ENCODE peak calls at places on chromosomes 16 and 17, in six cellular contexts. Z is mesenchymal stem cell, M is lung, H is esophagus muscularis mucosa, F is IMR-90, U is dorsolateral prefrontal cortex. O is an unnamed sample.

GRCh38 chr16:72989203-72989991 is 58.5 kb downstream of the ZFHX3 start:
- DNase-seq in Z (peak), M (no peak), H (no peak), F (peak), U (no peak), O (peak)

GRCh38 chr17:69466451-69466850 is 52.0 kb downstream of the MAP2K6 start:
- DNase-seq in Z (peak), M (no peak), H (no peak), F (no peak), U (no peak), O (no peak)

GRCh38 chr17:38742431-38743308 is 5.5 kb downstream of the PCGF2 start:
- DNase-seq in Z (peak), M (peak), H (no peak), F (peak), U (no peak), O (peak)

GRCh38 chr16:51994597-51994996 is 552.3 kb downstream of the TOX3 start:
- DNase-seq in Z (no peak), M (peak), H (no peak), F (no peak), U (no peak), O (no peak)

GRCh38 chr17:8016632-8017424 is 14.4 kb downstream of the GUCY2D start:
- DNase-seq in Z (peak), M (peak), H (no peak), F (no peak), U (peak), O (no peak)

GRCh38 chr17:82441686-82442487 is 8.7 kb downstream of the CYBC1 start:
- DNase-seq in Z (no peak), M (no peak), H (no peak), F (no peak), U (no peak), O (no peak)

GRCh38 chr17:40699359-40699758 is 4.2 kb downstream of the KRT24 start:
- DNase-seq in Z (no peak), M (no peak), H (no peak), F (no peak), U (no peak), O (no peak)

GRCh38 chr17:63295288-63295687 is 150.8 kb downstream of the CYB561 start:
- DNase-seq in Z (no peak), M (no peak), H (no peak), F (peak), U (no peak), O (no peak)

GRCh38 chr17:82283208-82283749 is 9.8 kb upstream of the CSNK1D start:
- DNase-seq in Z (peak), M (no peak), H (no peak), F (peak), U (no peak), O (peak)

GRCh38 chr17:3845754-3846738 is at the start of gene NCBP3:
- DNase-seq in Z (peak), M (peak), H (peak), F (peak), U (peak), O (peak)

GRCh38 chr17:752002-752619 is at the start of gene GEMIN4:
- DNase-seq in Z (peak), M (peak), H (peak), F (peak), U (peak), O (peak)

GRCh38 chr16:31200821-31201510 is 1.6 kb downstream of the PYCARD start:
- DNase-seq in Z (peak), M (no peak), H (no peak), F (no peak), U (no peak), O (no peak)

DNA sequence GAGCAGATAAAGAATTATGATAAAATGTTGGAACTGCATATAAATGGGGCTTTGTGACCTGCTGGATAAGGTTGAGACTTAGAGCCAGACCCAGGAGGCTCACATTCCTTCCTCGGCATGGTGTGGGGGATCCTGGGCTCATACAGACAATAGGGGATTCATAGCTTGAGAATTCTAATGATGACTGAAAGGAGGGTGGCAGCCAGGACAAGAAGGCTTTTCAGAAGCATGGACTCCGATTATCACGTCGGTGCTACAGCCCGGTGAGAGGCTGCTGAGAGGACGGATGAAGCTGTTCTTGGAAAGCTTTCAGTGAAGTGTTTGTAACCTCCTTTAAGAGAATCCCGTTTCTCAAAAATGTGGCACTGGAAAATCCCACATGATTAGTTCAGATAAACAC is 167.2 kb downstream of the ANKFN1 start:
- DNase-seq in Z (no peak), M (no peak), H (no peak), F (peak), U (no peak), O (no peak)
- H3K27ac ChIP-seq in Z (no peak), M (no peak), H (no peak), F (no peak), U (no peak), O (no peak)

DNA sequence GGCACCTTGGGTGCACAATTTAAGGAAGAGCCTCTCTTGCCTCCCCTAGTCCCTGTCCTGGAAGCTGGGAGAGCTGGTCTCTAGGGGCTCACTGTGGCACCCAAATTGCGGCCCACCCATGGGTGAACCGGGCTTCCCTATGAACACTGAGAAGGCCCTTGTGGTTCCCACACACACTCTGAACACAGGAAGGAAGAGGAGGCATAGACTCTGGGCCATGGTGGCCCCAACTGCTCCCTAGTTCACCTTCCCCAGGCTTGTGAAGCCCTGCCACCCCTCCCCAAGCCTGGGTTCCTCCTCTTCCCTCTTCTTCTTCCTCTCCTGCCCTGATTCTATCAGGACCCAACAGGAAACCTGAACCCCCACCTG is 10.5 kb downstream of the SREBF1 start:
- DNase-seq in Z (no peak), M (no peak), H (no peak), F (no peak), U (no peak), O (no peak)
- H3K27ac ChIP-seq in Z (no peak), M (no peak), H (peak), F (no peak), U (peak), O (no peak)

DNA sequence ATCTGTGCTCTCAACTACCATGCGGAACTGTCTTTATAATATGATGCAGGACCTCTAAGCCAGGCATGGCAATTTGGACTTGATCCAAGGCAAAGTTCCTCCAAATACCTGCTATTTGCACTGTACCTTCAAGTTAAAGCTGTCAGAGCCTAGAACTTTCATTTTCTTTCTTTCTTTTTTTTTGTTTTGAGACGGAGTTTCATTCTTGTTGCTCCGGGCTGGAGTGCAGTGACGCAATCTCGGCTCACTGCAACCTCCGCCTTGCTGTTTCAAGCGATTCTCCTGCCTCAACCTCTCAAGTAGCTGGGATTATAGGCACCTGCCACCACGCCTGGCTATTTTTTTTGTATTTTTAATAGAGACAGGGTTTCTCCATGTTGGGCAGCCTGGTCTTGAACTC is 51.7 kb downstream of the ARHGAP27 start:
- DNase-seq in Z (no peak), M (peak), H (no peak), F (no peak), U (no peak), O (no peak)
- H3K27ac ChIP-seq in Z (no peak), M (peak), H (no peak), F (no peak), U (no peak), O (no peak)

DNA sequence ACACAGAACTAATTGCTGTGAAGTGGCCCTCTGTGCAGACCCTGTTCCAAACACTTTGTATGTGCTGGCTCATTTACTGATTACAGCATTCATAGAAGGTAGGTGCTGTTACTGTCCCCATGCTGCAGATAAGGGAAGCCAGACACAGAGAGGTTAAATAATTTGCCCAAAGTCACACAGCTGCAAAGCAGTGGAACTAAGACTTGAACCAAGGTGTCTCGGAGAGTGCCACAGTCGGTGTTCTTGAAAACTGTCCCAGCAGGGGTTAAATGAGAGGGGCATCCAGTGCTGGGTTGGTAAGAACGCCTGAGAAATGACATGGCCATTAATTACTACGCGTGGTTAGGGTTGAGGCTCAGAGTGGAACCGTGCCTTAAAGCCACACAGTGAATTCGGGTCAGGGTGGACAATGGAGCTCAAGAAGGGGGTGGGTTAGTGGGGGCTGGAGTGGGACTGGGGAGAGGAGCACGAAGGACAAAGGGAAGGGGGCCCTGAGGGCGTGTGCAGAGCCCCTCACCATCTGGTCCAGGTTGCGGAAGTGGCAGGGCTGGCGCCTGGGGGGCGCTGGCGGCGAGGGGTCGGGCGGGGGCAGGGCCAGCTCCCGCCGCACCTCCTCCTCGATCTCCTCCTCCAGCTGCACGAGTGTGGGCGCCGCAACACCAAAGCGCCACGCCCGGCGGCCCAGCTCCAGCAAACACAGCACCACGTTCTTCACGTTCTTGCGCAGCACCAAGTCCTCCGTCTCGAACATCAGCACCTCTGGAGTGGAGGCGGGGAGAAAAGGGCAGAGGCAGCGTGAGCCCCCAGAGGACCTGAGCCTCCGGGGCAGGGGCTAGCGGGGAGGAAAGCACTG is 3.3 kb downstream of the GAS2L2 start:
- DNase-seq in Z (no peak), M (no peak), H (no peak), F (peak), U (no peak), O (no peak)
- H3K27ac ChIP-seq in Z (no peak), M (no peak), H (no peak), F (no peak), U (no peak), O (no peak)

GRCh38 chr16:70703835-70704381 is 18.1 kb upstream of the MTSS2 start:
- DNase-seq in Z (no peak), M (no peak), H (no peak), F (no peak), U (no peak), O (no peak)
- H3K27ac ChIP-seq in Z (peak), M (peak), H (peak), F (peak), U (peak), O (peak)

DNA sequence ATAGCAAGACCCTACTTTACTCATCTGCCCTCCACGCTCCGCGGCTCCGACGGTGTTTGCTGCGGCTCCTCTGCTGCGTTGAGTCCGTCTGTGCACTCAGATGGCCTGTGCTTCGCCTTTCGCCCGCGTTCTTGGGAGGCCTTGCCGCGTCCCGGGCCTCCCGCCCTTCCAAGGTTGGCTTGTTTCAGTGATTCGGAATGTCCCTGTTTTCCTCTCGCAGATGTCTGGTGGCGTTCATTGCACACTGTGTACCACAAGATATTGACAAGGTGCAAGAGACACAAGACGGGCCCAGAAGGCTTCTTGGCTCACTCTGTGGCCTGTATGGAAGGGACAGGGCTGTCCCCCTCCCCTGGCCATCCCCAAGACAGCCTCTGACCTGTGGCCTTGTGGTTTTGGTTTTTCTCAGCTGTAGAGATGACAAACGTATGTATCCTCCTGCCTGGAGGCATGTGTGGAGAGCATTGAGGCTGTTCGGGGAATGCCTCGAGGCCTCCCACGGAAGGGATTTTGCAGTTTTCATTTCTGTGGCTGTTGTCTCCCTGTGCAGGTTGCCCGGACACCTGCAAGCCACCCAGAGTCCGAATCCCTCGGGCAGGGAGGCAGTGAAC is 15.4 kb downstream of the MGRN1 start:
- DNase-seq in Z (no peak), M (no peak), H (no peak), F (no peak), U (no peak), O (no peak)
- H3K27ac ChIP-seq in Z (no peak), M (peak), H (no peak), F (no peak), U (peak), O (no peak)

DNA sequence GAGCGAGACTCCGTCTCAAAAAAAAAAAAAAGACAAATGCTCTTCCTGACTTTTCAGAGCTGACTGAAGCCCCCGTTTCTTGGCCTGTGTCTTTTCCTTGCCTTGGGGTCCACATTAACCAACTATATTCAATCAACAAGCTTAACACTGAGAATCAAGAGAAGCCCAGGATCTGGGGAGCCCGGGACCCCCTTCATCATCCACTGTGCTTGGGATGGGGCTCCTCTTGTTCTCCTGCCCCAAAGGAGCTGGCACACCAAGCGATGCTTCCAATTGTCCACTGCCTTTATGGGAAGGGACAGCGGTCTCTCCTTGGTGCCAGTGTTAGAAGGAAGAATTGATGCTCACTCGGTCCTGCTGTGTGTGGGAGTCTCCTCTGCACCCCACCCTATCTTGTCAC is 146.6 kb downstream of the KCNJ12 start:
- DNase-seq in Z (no peak), M (no peak), H (no peak), F (no peak), U (no peak), O (no peak)
- H3K27ac ChIP-seq in Z (no peak), M (no peak), H (no peak), F (no peak), U (no peak), O (no peak)

GRCh38 chr16:16015849-16016248 is 66.4 kb downstream of the ABCC1 start:
- DNase-seq in Z (no peak), M (no peak), H (no peak), F (no peak), U (no peak), O (no peak)

GRCh38 chr16:16013812-16014211 is 64.4 kb downstream of the ABCC1 start:
- DNase-seq in Z (no peak), M (no peak), H (no peak), F (no peak), U (no peak), O (no peak)

GRCh38 chr16:16012144-16012543 is 62.7 kb downstream of the ABCC1 start:
- DNase-seq in Z (no peak), M (no peak), H (no peak), F (no peak), U (no peak), O (no peak)

GRCh38 chr16:16016388-16016964 is 67.1 kb downstream of the ABCC1 start:
- DNase-seq in Z (no peak), M (no peak), H (no peak), F (no peak), U (no peak), O (no peak)

DNA sequence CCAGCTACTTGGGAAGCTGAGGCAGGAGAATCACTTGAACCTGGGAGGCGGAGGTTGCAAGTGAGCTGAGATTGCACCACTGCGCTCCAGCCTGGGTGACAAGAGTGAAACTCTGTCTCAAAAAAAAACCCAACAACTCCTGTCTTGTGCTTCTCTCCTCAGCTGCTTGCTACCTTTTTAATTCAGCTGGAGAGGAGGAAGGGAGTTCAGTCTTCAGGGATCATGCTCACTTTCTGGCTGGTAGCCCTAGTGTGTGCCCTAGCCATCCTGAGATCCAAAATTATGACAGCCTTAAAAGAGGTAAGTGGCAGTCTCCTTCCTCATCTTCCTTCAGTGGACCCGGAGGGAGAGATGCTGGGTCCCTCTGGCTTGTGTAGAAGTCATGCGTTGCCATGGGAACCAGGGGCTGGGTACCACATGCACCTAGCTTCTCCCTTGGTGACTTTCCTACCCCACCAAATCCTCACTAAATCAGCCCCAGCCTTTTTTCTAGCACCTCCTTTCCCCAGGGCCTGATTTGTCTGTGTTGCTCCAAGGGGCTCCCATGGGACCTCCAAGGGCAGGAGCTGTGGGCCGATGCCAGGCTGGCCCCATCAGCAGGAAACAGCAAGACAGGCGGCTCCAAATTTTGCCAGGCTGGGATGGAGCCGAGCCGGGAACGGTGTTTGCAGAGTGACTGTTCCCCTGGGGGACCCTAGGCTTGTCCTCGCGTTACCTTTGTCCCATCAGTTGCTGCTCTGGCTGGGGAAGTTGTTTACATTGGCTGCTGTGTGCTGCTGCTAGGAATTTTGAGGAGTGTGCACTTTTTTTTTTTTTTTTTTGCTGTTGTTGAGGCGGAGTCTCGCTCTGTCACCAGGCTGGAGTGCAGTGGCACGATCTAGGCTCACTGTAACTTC is 65.2 kb downstream of the ABCC1 start:
- DNase-seq in Z (peak), M (peak), H (no peak), F (peak), U (no peak), O (no peak)
- H3K27ac ChIP-seq in Z (no peak), M (no peak), H (peak), F (peak), U (no peak), O (peak)

GRCh38 chr17:18997650-18998196 is 6.8 kb downstream of the FAM83G start:
- DNase-seq in Z (no peak), M (no peak), H (no peak), F (no peak), U (no peak), O (no peak)

GRCh38 chr17:18993876-18994275 is 10.7 kb downstream of the FAM83G start:
- DNase-seq in Z (peak), M (no peak), H (no peak), F (peak), U (no peak), O (peak)

GRCh38 chr17:18995220-18995619 is 9.3 kb downstream of the FAM83G start:
- DNase-seq in Z (no peak), M (no peak), H (no peak), F (no peak), U (no peak), O (no peak)

GRCh38 chr17:18994626-18995025 is 9.9 kb downstream of the FAM83G start:
- DNase-seq in Z (peak), M (no peak), H (no peak), F (peak), U (no peak), O (no peak)

GRCh38 chr17:18996458-18996857 is 8.1 kb downstream of the FAM83G start:
- DNase-seq in Z (no peak), M (no peak), H (no peak), F (no peak), U (no peak), O (no peak)
- H3K27ac ChIP-seq in Z (no peak), M (no peak), H (no peak), F (no peak), U (no peak), O (no peak)

GRCh38 chr17:13209091-13209490 is 191.3 kb upstream of the ELAC2 start:
- DNase-seq in Z (no peak), M (no peak), H (no peak), F (no peak), U (no peak), O (no peak)

GRCh38 chr17:13212861-13213260 is 195.0 kb upstream of the ELAC2 start:
- DNase-seq in Z (no peak), M (no peak), H (no peak), F (no peak), U (no peak), O (no peak)
- H3K27ac ChIP-seq in Z (no peak), M (no peak), H (no peak), F (no peak), U (no peak), O (no peak)